ENCODE peak calls at places on chromosomes 16 and 17, in four cellular contexts. One of them, this sample, is unnamed. For H3K4me1 and H3K27me3, the result is how much of the 10 kb centered on the place peaks cover.

GRCh38 chr16:31868701-31869167 is 4.9 kb upstream of the ZNF267 start:
- DNase-seq in ascending aorta: peak
- DNase-seq in left lung: peak
- DNase-seq in lower lobe of right lung: peak
- DNase-seq in this sample: peak

GRCh38 chr17:29930399-29931010 is 477 bp upstream of the SSH2 start:
- DNase-seq in ascending aorta: no peak
- DNase-seq in left lung: no peak
- DNase-seq in lower lobe of right lung: no peak
- DNase-seq in this sample: no peak

GRCh38 chr17:68288804-68289203 is 2.1 kb downstream of the SLC16A6 start:
- DNase-seq in ascending aorta: peak
- DNase-seq in left lung: peak
- DNase-seq in lower lobe of right lung: no peak
- DNase-seq in this sample: no peak

GRCh38 chr16:11330526-11331237 is 14.6 kb upstream of the RMI2 start:
- DNase-seq in ascending aorta: no peak
- DNase-seq in left lung: no peak
- DNase-seq in lower lobe of right lung: no peak
- DNase-seq in this sample: no peak

GRCh38 chr16:83870830-83871229 is 28.1 kb upstream of the MLYCD start:
- DNase-seq in ascending aorta: no peak
- DNase-seq in left lung: no peak
- DNase-seq in lower lobe of right lung: no peak
- DNase-seq in this sample: no peak

GRCh38 chr17:82823004-82823403 is 16.8 kb downstream of the ZNF750 start:
- DNase-seq in ascending aorta: no peak
- DNase-seq in left lung: no peak
- DNase-seq in lower lobe of right lung: peak
- DNase-seq in this sample: no peak

GRCh38 chr17:49567871-49568694 is 7.6 kb upstream of the NXPH3 start:
- DNase-seq in ascending aorta: peak
- DNase-seq in left lung: peak
- DNase-seq in lower lobe of right lung: peak
- DNase-seq in this sample: peak

GRCh38 chr17:55053855-55054254 is 85.3 kb downstream of the STXBP4 start:
- DNase-seq in ascending aorta: no peak
- DNase-seq in left lung: no peak
- DNase-seq in lower lobe of right lung: no peak
- DNase-seq in this sample: no peak

GRCh38 chr16:51876934-51877333 is 670.0 kb downstream of the TOX3 start:
- DNase-seq in ascending aorta: no peak
- DNase-seq in left lung: no peak
- DNase-seq in lower lobe of right lung: no peak
- DNase-seq in this sample: no peak

GRCh38 chr16:60091076-60091475 is 1357.0 kb upstream of the GOT2 start:
- DNase-seq in ascending aorta: no peak
- DNase-seq in left lung: no peak
- DNase-seq in lower lobe of right lung: no peak
- DNase-seq in this sample: no peak

GRCh38 chr17:57415737-57416354 is 159.5 kb downstream of the MSI2 start:
- DNase-seq in ascending aorta: no peak
- DNase-seq in left lung: no peak
- DNase-seq in lower lobe of right lung: no peak
- DNase-seq in this sample: no peak

GRCh38 chr17:28010406-28010805 is 32.1 kb upstream of the NLK start:
- DNase-seq in ascending aorta: no peak
- DNase-seq in left lung: no peak
- DNase-seq in lower lobe of right lung: no peak
- DNase-seq in this sample: no peak

GRCh38 chr17:48262982-48263586 is 155.5 kb downstream of the SNX11 start:
- DNase-seq in ascending aorta: no peak
- DNase-seq in left lung: no peak
- DNase-seq in lower lobe of right lung: no peak
- DNase-seq in this sample: no peak

GRCh38 chr17:16442141-16442540 is 26.8 kb downstream of the TRPV2 start:
- DNase-seq in ascending aorta: no peak
- DNase-seq in left lung: no peak
- DNase-seq in lower lobe of right lung: no peak
- DNase-seq in this sample: no peak

DNA sequence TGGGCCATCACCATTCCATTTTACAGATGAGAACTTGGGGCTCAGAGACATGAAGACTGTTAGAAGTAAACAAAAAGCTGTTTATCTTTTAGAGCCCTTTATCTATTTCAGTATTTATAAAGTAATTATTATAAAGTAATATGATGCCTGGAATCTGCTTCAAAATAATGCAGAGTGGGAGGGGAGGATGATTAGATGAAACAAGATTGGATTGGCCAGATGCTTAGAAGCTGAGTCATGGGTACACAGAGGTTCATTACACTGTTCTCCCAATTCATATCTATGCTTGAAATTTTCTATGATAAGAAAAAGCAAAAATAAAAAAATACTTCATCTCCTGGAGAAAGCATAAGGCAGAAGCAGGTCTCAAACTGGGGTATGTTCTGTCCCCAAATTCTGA is 29.4 kb downstream of the TOM1L2 start:
- DNase-seq in ascending aorta: no peak
- DNase-seq in left lung: no peak
- DNase-seq in lower lobe of right lung: no peak
- DNase-seq in this sample: no peak
- H3K4me1 ChIP-seq in ascending aorta: under half
- H3K4me1 ChIP-seq in left lung: under half
- H3K4me1 ChIP-seq in lower lobe of right lung: under half
- H3K4me1 ChIP-seq in this sample: under half

DNA sequence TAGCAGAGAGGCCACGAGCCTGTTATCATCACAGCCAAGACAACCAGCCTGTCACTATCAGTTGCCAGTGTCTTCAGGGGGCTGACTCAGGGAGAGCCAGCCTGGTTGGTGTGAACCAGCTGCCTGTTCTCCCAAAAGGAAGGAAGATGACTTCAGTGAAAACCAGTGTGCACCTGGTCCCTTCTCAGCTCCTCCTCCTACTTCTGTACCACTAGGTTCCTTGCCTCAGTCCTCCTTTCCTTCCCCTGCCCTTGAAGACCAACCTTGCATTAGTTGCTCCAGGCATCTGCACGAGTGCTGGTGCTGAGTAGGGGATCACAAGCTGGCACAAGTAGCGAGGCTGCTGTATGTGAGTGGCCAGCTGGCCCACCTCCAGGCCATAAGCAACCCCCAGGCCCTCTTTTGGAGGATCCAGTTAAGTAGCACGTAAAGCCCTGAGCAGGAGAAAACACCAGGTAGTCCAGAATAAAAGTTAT is 8.5 kb downstream of the TUBG1 start:
- DNase-seq in ascending aorta: no peak
- DNase-seq in left lung: no peak
- DNase-seq in lower lobe of right lung: no peak
- DNase-seq in this sample: no peak
- H3K4me3 ChIP-seq in ascending aorta: no peak
- H3K4me3 ChIP-seq in left lung: no peak
- H3K4me3 ChIP-seq in lower lobe of right lung: no peak
- H3K4me3 ChIP-seq in this sample: no peak

DNA sequence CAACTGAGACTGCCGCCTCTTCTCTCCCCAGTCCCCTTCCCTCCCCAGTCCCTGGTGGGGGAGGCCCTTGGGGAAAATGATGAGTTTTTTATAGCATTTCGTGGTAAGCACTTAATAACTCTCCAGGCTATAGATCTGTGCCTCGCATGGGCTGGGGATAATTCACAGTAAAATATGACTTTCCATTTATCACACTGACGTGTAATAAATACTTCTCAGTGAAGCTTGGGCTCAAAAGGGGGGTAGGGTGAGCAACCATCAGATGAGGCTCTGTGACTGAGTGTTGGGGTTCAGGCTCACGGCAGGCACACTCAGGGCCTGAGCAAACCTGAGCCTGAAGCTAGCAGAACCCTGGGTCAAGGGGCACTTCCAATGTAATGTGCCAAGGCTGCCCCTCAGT is 101.6 kb downstream of the CCT6B start:
- DNase-seq in ascending aorta: no peak
- DNase-seq in left lung: no peak
- DNase-seq in lower lobe of right lung: no peak
- DNase-seq in this sample: no peak
- H3K27me3 ChIP-seq in ascending aorta: under half
- H3K27me3 ChIP-seq in left lung: under half
- H3K27me3 ChIP-seq in lower lobe of right lung: under half
- H3K27me3 ChIP-seq in this sample: under half

GRCh38 chr17:17823433-17824118 is 13.2 kb downstream of the SREBF1 start:
- DNase-seq in ascending aorta: peak
- DNase-seq in left lung: peak
- DNase-seq in lower lobe of right lung: peak
- DNase-seq in this sample: peak
- H3K4me1 ChIP-seq in ascending aorta: under half
- H3K4me1 ChIP-seq in left lung: half or more
- H3K4me1 ChIP-seq in lower lobe of right lung: half or more
- H3K4me1 ChIP-seq in this sample: half or more